ENCODE peak calls at places on chromosomes 13 and 19, in ten cellular contexts. One of them, this sample, is unnamed.

GRCh38 chr19:51137812-51138425 is 4.2 kb upstream of the SIGLEC7 start:
- DNase-seq in psoas muscle: no peak
- DNase-seq in WERI-Rb-1: no peak
- DNase-seq in left ventricle myocardium inferior: no peak
- DNase-seq in transverse colon: no peak
- DNase-seq in CD8-positive, alpha-beta T cell: no peak
- DNase-seq in upper lobe of right lung: no peak
- DNase-seq in pancreas: no peak
- DNase-seq in heart left ventricle: no peak
- DNase-seq in A549: no peak
- DNase-seq in this sample: no peak

GRCh38 chr19:10416380-10417257 is 3.7 kb upstream of the PDE4A start:
- DNase-seq in psoas muscle: peak
- DNase-seq in WERI-Rb-1: peak
- DNase-seq in left ventricle myocardium inferior: peak
- DNase-seq in transverse colon: peak
- DNase-seq in CD8-positive, alpha-beta T cell: peak
- DNase-seq in upper lobe of right lung: peak
- DNase-seq in pancreas: peak
- DNase-seq in heart left ventricle: peak
- DNase-seq in A549: peak
- DNase-seq in this sample: peak

GRCh38 chr13:38283346-38283745 is 66.3 kb upstream of the UFM1 start:
- DNase-seq in psoas muscle: no peak
- DNase-seq in WERI-Rb-1: no peak
- DNase-seq in left ventricle myocardium inferior: no peak
- DNase-seq in transverse colon: no peak
- DNase-seq in CD8-positive, alpha-beta T cell: no peak
- DNase-seq in upper lobe of right lung: no peak
- DNase-seq in pancreas: no peak
- DNase-seq in heart left ventricle: no peak
- DNase-seq in A549: no peak
- DNase-seq in this sample: no peak

GRCh38 chr13:69168436-69168835 is 939.2 kb upstream of the ATXN8OS start:
- DNase-seq in psoas muscle: no peak
- DNase-seq in WERI-Rb-1: no peak
- DNase-seq in left ventricle myocardium inferior: no peak
- DNase-seq in transverse colon: no peak
- DNase-seq in CD8-positive, alpha-beta T cell: no peak
- DNase-seq in upper lobe of right lung: no peak
- DNase-seq in pancreas: no peak
- DNase-seq in heart left ventricle: no peak
- DNase-seq in A549: peak
- DNase-seq in this sample: no peak

GRCh38 chr13:44726777-44727176 is 150.6 kb upstream of the TSC22D1 start:
- DNase-seq in psoas muscle: no peak
- DNase-seq in WERI-Rb-1: no peak
- DNase-seq in left ventricle myocardium inferior: no peak
- DNase-seq in transverse colon: no peak
- DNase-seq in CD8-positive, alpha-beta T cell: no peak
- DNase-seq in upper lobe of right lung: no peak
- DNase-seq in pancreas: no peak
- DNase-seq in heart left ventricle: no peak
- DNase-seq in A549: no peak
- DNase-seq in this sample: no peak

GRCh38 chr19:5623397-5624153 is 692 bp downstream of the SAFB start:
- DNase-seq in psoas muscle: no peak
- DNase-seq in WERI-Rb-1: no peak
- DNase-seq in left ventricle myocardium inferior: no peak
- DNase-seq in transverse colon: peak
- DNase-seq in CD8-positive, alpha-beta T cell: no peak
- DNase-seq in upper lobe of right lung: no peak
- DNase-seq in pancreas: no peak
- DNase-seq in heart left ventricle: no peak
- DNase-seq in A549: no peak
- DNase-seq in this sample: no peak

GRCh38 chr19:42121036-42121621 is 11.1 kb downstream of the POU2F2 start:
- DNase-seq in psoas muscle: peak
- DNase-seq in WERI-Rb-1: no peak
- DNase-seq in left ventricle myocardium inferior: no peak
- DNase-seq in transverse colon: no peak
- DNase-seq in CD8-positive, alpha-beta T cell: no peak
- DNase-seq in upper lobe of right lung: no peak
- DNase-seq in pancreas: no peak
- DNase-seq in heart left ventricle: no peak
- DNase-seq in A549: no peak
- DNase-seq in this sample: no peak

GRCh38 chr19:16263115-16263839 is 61.3 kb upstream of the KLF2 start:
- DNase-seq in psoas muscle: no peak
- DNase-seq in WERI-Rb-1: no peak
- DNase-seq in left ventricle myocardium inferior: no peak
- DNase-seq in transverse colon: peak
- DNase-seq in CD8-positive, alpha-beta T cell: no peak
- DNase-seq in upper lobe of right lung: no peak
- DNase-seq in pancreas: no peak
- DNase-seq in heart left ventricle: peak
- DNase-seq in A549: no peak
- DNase-seq in this sample: no peak

GRCh38 chr13:69458013-69458412 is 649.6 kb upstream of the ATXN8OS start:
- DNase-seq in psoas muscle: no peak
- DNase-seq in WERI-Rb-1: no peak
- DNase-seq in left ventricle myocardium inferior: no peak
- DNase-seq in transverse colon: no peak
- DNase-seq in CD8-positive, alpha-beta T cell: no peak
- DNase-seq in upper lobe of right lung: no peak
- DNase-seq in pancreas: no peak
- DNase-seq in heart left ventricle: no peak
- DNase-seq in A549: no peak
- DNase-seq in this sample: no peak

GRCh38 chr13:111424134-111424533 is 103.7 kb downstream of the TEX29 start:
- DNase-seq in psoas muscle: no peak
- DNase-seq in WERI-Rb-1: no peak
- DNase-seq in left ventricle myocardium inferior: no peak
- DNase-seq in transverse colon: no peak
- DNase-seq in CD8-positive, alpha-beta T cell: no peak
- DNase-seq in upper lobe of right lung: no peak
- DNase-seq in pancreas: no peak
- DNase-seq in heart left ventricle: no peak
- DNase-seq in A549: no peak
- DNase-seq in this sample: no peak

GRCh38 chr13:97272526-97272925 is 50.4 kb downstream of the MBNL2 start:
- DNase-seq in psoas muscle: no peak
- DNase-seq in WERI-Rb-1: no peak
- DNase-seq in left ventricle myocardium inferior: no peak
- DNase-seq in transverse colon: no peak
- DNase-seq in CD8-positive, alpha-beta T cell: no peak
- DNase-seq in upper lobe of right lung: no peak
- DNase-seq in pancreas: no peak
- DNase-seq in heart left ventricle: no peak
- DNase-seq in A549: no peak
- DNase-seq in this sample: no peak

GRCh38 chr13:85303630-85304029 is 495.6 kb downstream of the SLITRK6 start:
- DNase-seq in psoas muscle: no peak
- DNase-seq in WERI-Rb-1: no peak
- DNase-seq in left ventricle myocardium inferior: no peak
- DNase-seq in transverse colon: no peak
- DNase-seq in CD8-positive, alpha-beta T cell: no peak
- DNase-seq in upper lobe of right lung: no peak
- DNase-seq in pancreas: no peak
- DNase-seq in heart left ventricle: no peak
- DNase-seq in A549: no peak
- DNase-seq in this sample: no peak

GRCh38 chr13:79451500-79451962 is 29.4 kb upstream of the NDFIP2 start:
- DNase-seq in psoas muscle: no peak
- DNase-seq in WERI-Rb-1: no peak
- DNase-seq in left ventricle myocardium inferior: no peak
- DNase-seq in transverse colon: peak
- DNase-seq in CD8-positive, alpha-beta T cell: peak
- DNase-seq in upper lobe of right lung: no peak
- DNase-seq in pancreas: no peak
- DNase-seq in heart left ventricle: no peak
- DNase-seq in A549: peak
- DNase-seq in this sample: no peak

GRCh38 chr19:41696402-41697197 is 8.5 kb upstream of the CEACAM7 start:
- DNase-seq in psoas muscle: no peak
- DNase-seq in WERI-Rb-1: no peak
- DNase-seq in left ventricle myocardium inferior: no peak
- DNase-seq in transverse colon: peak
- DNase-seq in CD8-positive, alpha-beta T cell: no peak
- DNase-seq in upper lobe of right lung: peak
- DNase-seq in pancreas: no peak
- DNase-seq in heart left ventricle: peak
- DNase-seq in A549: no peak
- DNase-seq in this sample: no peak

DNA sequence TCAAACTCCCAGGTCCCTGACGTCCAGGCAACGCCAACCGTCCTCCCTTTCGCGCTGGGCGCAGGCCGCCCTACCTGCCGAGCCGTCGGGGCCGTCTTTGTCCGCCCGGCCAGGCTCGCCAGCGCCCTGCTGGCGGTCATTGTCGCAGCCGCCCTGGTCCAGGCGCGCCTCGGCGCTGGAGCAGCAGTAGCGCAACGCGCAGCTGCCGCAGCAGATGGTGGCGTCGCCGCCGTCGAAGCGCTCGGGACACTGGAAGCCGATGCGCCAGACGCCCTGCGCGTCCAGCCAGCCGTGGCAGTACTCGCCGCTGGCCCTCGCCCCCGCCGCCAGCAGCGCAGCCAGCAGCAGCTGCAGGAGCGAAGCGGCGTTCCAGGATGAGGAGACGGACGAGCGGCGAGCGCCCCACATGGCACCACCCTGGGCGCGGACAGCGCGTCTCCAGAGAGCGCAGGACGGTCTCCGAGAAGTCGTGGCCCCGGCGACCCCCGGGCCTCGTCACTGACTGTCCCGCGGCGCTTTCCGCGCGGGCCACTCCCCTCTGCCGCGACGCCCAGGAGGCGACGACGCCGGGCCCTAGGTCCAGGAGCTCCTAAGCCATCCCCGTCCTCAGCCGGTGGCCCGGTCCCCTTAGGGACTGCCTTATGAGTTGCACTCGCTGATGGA is 1.1 kb downstream of the SHISA2 start:
- DNase-seq in psoas muscle: peak
- DNase-seq in WERI-Rb-1: peak
- DNase-seq in left ventricle myocardium inferior: no peak
- DNase-seq in transverse colon: no peak
- DNase-seq in CD8-positive, alpha-beta T cell: no peak
- DNase-seq in upper lobe of right lung: peak
- DNase-seq in pancreas: peak
- DNase-seq in heart left ventricle: no peak
- DNase-seq in A549: peak
- DNase-seq in this sample: no peak
- TF ChIP-seq CTCF in psoas muscle: no peak
- TF ChIP-seq CTCF in WERI-Rb-1: peak
- TF ChIP-seq CTCF in left ventricle myocardium inferior: no peak
- TF ChIP-seq CTCF in transverse colon: no peak
- TF ChIP-seq CTCF in CD8-positive, alpha-beta T cell: no peak
- TF ChIP-seq CTCF in upper lobe of right lung: no peak
- TF ChIP-seq CTCF in pancreas: no peak
- TF ChIP-seq CTCF in heart left ventricle: no peak
- TF ChIP-seq CTCF in A549: no peak
- TF ChIP-seq CTCF in this sample: no peak

DNA sequence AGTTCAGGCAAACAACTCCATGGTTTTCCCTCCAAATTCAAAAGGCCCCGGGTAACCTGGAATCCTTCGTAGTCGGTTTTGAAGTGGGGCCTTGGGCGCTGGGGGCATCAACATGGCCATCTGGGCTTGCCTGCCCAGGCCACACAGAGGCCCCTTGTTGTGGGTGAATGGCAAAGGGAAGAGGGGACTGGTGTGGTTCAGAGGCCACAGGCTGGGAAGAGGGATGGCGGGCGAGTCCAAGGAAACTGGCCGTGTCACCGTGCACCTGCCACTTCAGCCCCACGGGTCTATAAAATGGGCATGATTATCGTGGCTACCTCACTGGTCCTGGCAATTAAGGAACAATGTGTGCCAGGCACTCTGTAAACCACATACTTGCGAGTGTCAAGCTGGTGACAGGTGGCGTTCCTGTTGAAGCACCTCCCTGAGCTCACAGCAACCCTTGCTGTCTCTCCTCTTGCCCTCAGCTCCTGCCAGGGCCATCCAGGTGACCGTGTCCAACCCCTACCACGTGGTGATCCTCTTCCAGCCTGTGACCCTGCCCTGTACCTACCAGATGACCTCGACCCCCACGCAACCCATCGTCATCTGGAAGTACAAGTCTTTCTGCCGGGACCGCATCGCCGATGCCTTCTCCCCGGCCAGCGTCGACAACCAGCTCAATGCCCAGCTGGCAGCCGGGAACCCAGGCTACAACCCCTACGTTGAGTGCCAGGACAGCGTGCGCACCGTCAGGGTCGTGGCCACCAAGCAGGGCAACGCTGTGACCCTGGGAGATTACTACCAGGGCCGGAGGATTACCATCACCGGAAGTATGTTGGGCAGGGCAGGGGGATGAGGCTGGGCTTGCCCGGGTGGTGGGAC is 1.3 kb downstream of the LSR start:
- DNase-seq in psoas muscle: no peak
- DNase-seq in WERI-Rb-1: peak
- DNase-seq in left ventricle myocardium inferior: no peak
- DNase-seq in transverse colon: no peak
- DNase-seq in CD8-positive, alpha-beta T cell: no peak
- DNase-seq in upper lobe of right lung: peak
- DNase-seq in pancreas: no peak
- DNase-seq in heart left ventricle: no peak
- DNase-seq in A549: no peak
- DNase-seq in this sample: no peak
- H3K27ac ChIP-seq in psoas muscle: no peak
- H3K27ac ChIP-seq in WERI-Rb-1: peak
- H3K27ac ChIP-seq in left ventricle myocardium inferior: no peak
- H3K27ac ChIP-seq in transverse colon: peak
- H3K27ac ChIP-seq in CD8-positive, alpha-beta T cell: no peak
- H3K27ac ChIP-seq in upper lobe of right lung: no peak
- H3K27ac ChIP-seq in pancreas: no peak
- H3K27ac ChIP-seq in heart left ventricle: no peak
- H3K27ac ChIP-seq in A549: no peak
- H3K27ac ChIP-seq in this sample: peak

GRCh38 chr13:110044521-110045200 is 258.3 kb upstream of the IRS2 start:
- DNase-seq in psoas muscle: no peak
- DNase-seq in WERI-Rb-1: no peak
- DNase-seq in left ventricle myocardium inferior: no peak
- DNase-seq in transverse colon: no peak
- DNase-seq in CD8-positive, alpha-beta T cell: no peak
- DNase-seq in upper lobe of right lung: no peak
- DNase-seq in pancreas: no peak
- DNase-seq in heart left ventricle: no peak
- DNase-seq in A549: no peak
- DNase-seq in this sample: no peak
- TF ChIP-seq CTCF in psoas muscle: no peak
- TF ChIP-seq CTCF in WERI-Rb-1: no peak
- TF ChIP-seq CTCF in left ventricle myocardium inferior: no peak
- TF ChIP-seq CTCF in transverse colon: no peak
- TF ChIP-seq CTCF in CD8-positive, alpha-beta T cell: no peak
- TF ChIP-seq CTCF in upper lobe of right lung: no peak
- TF ChIP-seq CTCF in pancreas: no peak
- TF ChIP-seq CTCF in heart left ventricle: no peak
- TF ChIP-seq CTCF in A549: no peak
- TF ChIP-seq CTCF in this sample: no peak

GRCh38 chr13:63910406-63910957 is 2494.8 kb upstream of the PCDH20 start:
- DNase-seq in psoas muscle: no peak
- DNase-seq in WERI-Rb-1: no peak
- DNase-seq in left ventricle myocardium inferior: no peak
- DNase-seq in transverse colon: no peak
- DNase-seq in CD8-positive, alpha-beta T cell: no peak
- DNase-seq in upper lobe of right lung: no peak
- DNase-seq in pancreas: no peak
- DNase-seq in heart left ventricle: no peak
- DNase-seq in A549: peak
- DNase-seq in this sample: no peak

GRCh38 chr13:63909726-63910125 is 2494.1 kb upstream of the PCDH20 start:
- DNase-seq in psoas muscle: no peak
- DNase-seq in WERI-Rb-1: no peak
- DNase-seq in left ventricle myocardium inferior: no peak
- DNase-seq in transverse colon: no peak
- DNase-seq in CD8-positive, alpha-beta T cell: no peak
- DNase-seq in upper lobe of right lung: no peak
- DNase-seq in pancreas: no peak
- DNase-seq in heart left ventricle: no peak
- DNase-seq in A549: no peak
- DNase-seq in this sample: no peak
- H3K27ac ChIP-seq in psoas muscle: no peak
- H3K27ac ChIP-seq in WERI-Rb-1: no peak
- H3K27ac ChIP-seq in left ventricle myocardium inferior: no peak
- H3K27ac ChIP-seq in transverse colon: no peak
- H3K27ac ChIP-seq in CD8-positive, alpha-beta T cell: no peak
- H3K27ac ChIP-seq in upper lobe of right lung: no peak
- H3K27ac ChIP-seq in pancreas: no peak
- H3K27ac ChIP-seq in heart left ventricle: no peak
- H3K27ac ChIP-seq in A549: no peak
- H3K27ac ChIP-seq in this sample: no peak